ENCODE peak calls at places on chromosomes 3 and 15, in seven cellular contexts. G is choroid plexus epithelial cell, L is lower leg skin, P is stomach, S is right atrium auricular region, M is cardiac muscle cell, V is mucosa of descending colon. J is an unnamed sample.

GRCh38 chr15:91186892-91187644 is 87.0 kb downstream of the SV2B start:
- DNase-seq in G (peak), P (no peak), S (no peak), M (peak), L (no peak), V (no peak), J (peak)

GRCh38 chr3:151912041-151912440 is 38.6 kb downstream of the SUCNR1 start:
- DNase-seq in P (no peak), M (no peak), V (no peak), L (no peak), G (no peak), S (no peak), J (no peak)

GRCh38 chr3:51403675-51404074 is 12.6 kb downstream of the RBM15B start:
- DNase-seq in V (no peak), S (no peak), L (no peak), G (no peak), P (no peak), M (no peak), J (no peak)

GRCh38 chr3:50423543-50423942 is 64.2 kb upstream of the TMEM115 start:
- DNase-seq in M (no peak), L (no peak), G (no peak), P (peak), S (no peak), V (peak), J (no peak)

GRCh38 chr15:61521961-61522360 is 292.9 kb upstream of the RORA start:
- DNase-seq in M (no peak), P (no peak), V (no peak), G (no peak), S (no peak), L (no peak), J (no peak)

GRCh38 chr15:29089731-29090616 is 179.6 kb downstream of the NSMCE3 start:
- DNase-seq in V (no peak), P (no peak), M (peak), G (peak), S (no peak), L (no peak), J (no peak)

GRCh38 chr3:87461036-87461435 is 184.7 kb upstream of the POU1F1 start:
- DNase-seq in P (no peak), L (no peak), S (no peak), G (no peak), V (no peak), M (no peak), J (no peak)

GRCh38 chr15:45481151-45481550 is 41.4 kb downstream of the SLC30A4 start:
- DNase-seq in P (no peak), M (no peak), V (no peak), L (no peak), S (no peak), G (no peak), J (no peak)

GRCh38 chr3:79111375-79112052 is 656.3 kb downstream of the ROBO1 start:
- DNase-seq in G (peak), V (no peak), P (no peak), L (no peak), S (no peak), M (peak), J (no peak)

GRCh38 chr3:107675233-107675900 is 152.6 kb downstream of the BBX start:
- DNase-seq in V (no peak), G (no peak), P (no peak), M (no peak), L (no peak), S (no peak), J (peak)

GRCh38 chr15:92733934-92734521 is 78.5 kb upstream of the FAM174B start:
- DNase-seq in V (no peak), L (no peak), S (no peak), M (peak), G (peak), P (no peak), J (no peak)

GRCh38 chr15:70766597-70766996 is 3.2 kb upstream of the UACA start:
- DNase-seq in P (no peak), S (no peak), V (no peak), L (no peak), G (no peak), M (no peak), J (no peak)

GRCh38 chr3:141441381-141442365 is 45.2 kb upstream of the RASA2 start:
- DNase-seq in M (peak), L (peak), V (peak), P (peak), S (no peak), G (peak), J (peak)

GRCh38 chr15:67064607-67065530 is 533 bp upstream of the SMAD3 start:
- DNase-seq in P (peak), L (peak), M (no peak), S (no peak), V (peak), G (no peak), J (peak)

GRCh38 chr3:38332202-38332601 is 14.4 kb upstream of the XYLB start:
- DNase-seq in V (no peak), P (no peak), G (no peak), L (no peak), S (no peak), M (no peak), J (no peak)

GRCh38 chr3:14598143-14598569 is 53.4 kb upstream of the CCDC174 start:
- DNase-seq in G (peak), L (no peak), P (no peak), M (peak), V (no peak), S (no peak), J (peak)

GRCh38 chr15:69602921-69603320 is 150.3 kb downstream of the RPLP1 start:
- DNase-seq in S (peak), L (peak), P (no peak), M (no peak), G (no peak), V (no peak), J (no peak)

GRCh38 chr15:25508369-25509002 is 69.7 kb upstream of the UBE3A start:
- DNase-seq in V (no peak), M (peak), G (peak), L (no peak), S (no peak), P (no peak), J (peak)

GRCh38 chr3:48426944-48427629 is 2.8 kb downstream of the PLXNB1 start:
- DNase-seq in V (no peak), G (no peak), S (no peak), M (no peak), L (no peak), P (no peak), J (no peak)

GRCh38 chr15:74573987-74574386 is 33.0 kb downstream of the ARID3B start:
- DNase-seq in P (no peak), V (no peak), M (no peak), L (peak), S (no peak), G (peak), J (no peak)

GRCh38 chr3:52021869-52022268 is 26.2 kb upstream of the RPL29 start:
- DNase-seq in V (no peak), P (no peak), G (no peak), M (no peak), S (no peak), L (no peak), J (peak)

GRCh38 chr15:62857411-62857853 is 185.1 kb upstream of the TPM1 start:
- DNase-seq in P (no peak), G (no peak), V (no peak), S (no peak), L (peak), M (no peak), J (no peak)

GRCh38 chr3:195282982-195283381 is 12.0 kb upstream of the XXYLT1 start:
- DNase-seq in P (no peak), L (no peak), G (no peak), V (no peak), M (no peak), S (no peak), J (no peak)

DNA sequence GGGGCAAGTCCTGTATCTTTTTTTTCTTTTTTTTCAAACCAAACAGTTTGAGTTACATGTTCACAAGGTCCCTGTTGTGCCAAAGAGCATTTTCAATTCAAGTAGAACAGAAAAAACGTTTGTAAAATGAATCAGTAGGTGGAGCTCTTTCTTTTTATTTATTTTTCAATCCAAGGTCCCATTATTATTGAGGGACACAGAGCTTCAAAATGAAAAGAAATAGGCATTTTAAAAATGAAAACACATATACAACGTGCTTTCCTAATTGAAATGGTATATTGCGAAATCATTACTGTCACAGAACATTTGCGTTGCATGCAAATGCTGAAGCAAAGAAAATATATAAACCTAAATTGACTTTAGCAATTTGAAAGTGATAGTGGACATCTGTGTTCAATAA is 711.0 kb downstream of the MECOM start:
- DNase-seq in M (peak), S (no peak), P (no peak), L (no peak), V (no peak), G (peak), J (peak)
- TF ChIP-seq CTCF in M (peak), S (peak), P (no peak), L (no peak), V (no peak), G (peak), J (no peak)

DNA sequence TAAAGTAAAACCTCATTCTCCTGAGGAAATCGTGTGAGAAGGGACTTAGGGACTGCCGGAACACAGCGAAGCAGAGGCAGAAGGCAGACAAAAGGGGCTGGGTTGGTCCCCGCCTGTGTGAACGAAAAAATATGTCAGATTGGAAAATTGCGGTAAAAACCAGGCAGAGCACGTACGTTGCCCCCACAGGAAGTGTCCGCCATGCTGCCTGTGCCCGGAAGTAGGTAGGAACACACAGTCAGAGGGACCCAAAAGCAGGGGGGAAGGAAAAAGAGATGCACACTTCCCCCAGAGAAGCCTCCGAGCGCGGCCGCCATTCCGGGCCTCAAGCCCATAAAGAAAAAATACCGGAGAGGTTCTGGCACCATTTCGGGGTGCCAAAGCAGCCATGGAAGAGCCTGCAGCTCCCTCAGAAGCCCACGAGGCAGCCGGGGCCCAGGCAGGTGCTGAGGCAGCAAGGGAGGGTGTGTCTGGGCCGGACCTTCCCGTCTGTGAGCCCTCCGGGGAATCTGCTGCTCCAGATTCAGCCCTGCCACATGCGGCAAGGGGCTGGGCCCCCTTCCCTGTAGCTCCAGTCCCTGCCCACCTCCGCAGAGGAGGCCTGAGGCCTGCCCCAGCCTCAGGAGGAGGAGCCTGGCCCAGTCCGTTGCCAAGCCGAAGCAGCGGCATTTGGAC is at the start of gene MKRN3:
- DNase-seq in P (no peak), V (peak), G (peak), S (no peak), M (peak), L (no peak), J (no peak)
- H3K4me3 ChIP-seq in P (peak), V (no peak), G (peak), S (peak), M (no peak), L (peak), J (no peak)

GRCh38 chr15:85762039-85762755 is 32.5 kb downstream of the KLHL25 start:
- DNase-seq in P (no peak), L (no peak), M (no peak), G (no peak), S (no peak), V (no peak), J (no peak)

GRCh38 chr15:85759391-85759790 is 35.3 kb downstream of the KLHL25 start:
- DNase-seq in S (no peak), G (no peak), P (peak), V (no peak), M (no peak), L (no peak), J (no peak)

GRCh38 chr15:85761635-85762034 is 33.1 kb downstream of the KLHL25 start:
- DNase-seq in L (no peak), V (no peak), S (no peak), G (peak), M (peak), P (no peak), J (no peak)

GRCh38 chr15:85760049-85760448 is 34.7 kb downstream of the KLHL25 start:
- DNase-seq in V (no peak), S (no peak), G (no peak), M (no peak), P (no peak), L (no peak), J (no peak)

GRCh38 chr15:85760531-85761371 is 34.0 kb downstream of the KLHL25 start:
- DNase-seq in P (no peak), G (no peak), L (no peak), V (no peak), S (no peak), M (no peak), J (no peak)
- TF ChIP-seq CTCF in P (no peak), G (peak), L (no peak), V (no peak), S (peak), M (peak), J (no peak)

DNA sequence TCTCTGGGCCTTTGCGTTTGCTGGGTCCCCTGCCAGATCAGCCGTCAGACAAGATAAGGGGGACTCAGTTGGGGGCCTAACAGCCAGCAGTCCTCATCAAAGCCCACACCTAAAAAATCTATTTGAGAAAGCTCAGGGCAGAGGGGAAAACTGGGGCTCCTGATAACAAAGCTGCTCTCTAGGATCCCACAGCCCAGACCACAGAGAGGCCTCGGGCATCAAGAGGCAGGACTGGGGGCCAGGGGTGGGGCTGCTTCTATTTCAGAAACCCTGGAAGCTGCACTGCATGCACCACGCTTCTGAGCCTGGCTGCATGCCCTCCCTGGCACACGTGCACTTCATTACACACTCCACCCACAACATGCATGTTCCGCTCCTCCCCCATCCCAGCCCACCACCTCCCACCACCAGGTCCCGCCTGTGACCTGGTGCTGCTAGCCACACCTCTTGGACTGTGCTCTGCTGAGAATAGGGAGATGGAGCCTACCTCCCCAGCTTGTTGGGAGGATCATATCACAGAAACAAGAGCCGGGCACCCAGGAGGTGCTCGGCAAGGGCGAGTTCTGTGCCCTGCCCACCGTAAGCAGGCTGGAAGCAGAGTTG is 26.6 kb downstream of the FBLN2 start:
- DNase-seq in S (no peak), G (no peak), M (no peak), L (peak), P (no peak), V (no peak), J (no peak)
- H3K4me3 ChIP-seq in S (no peak), G (no peak), M (no peak), L (no peak), P (no peak), V (no peak), J (no peak)

GRCh38 chr15:57607570-57608000 is 15.9 kb downstream of the MYZAP start:
- DNase-seq in G (peak), L (no peak), S (peak), P (peak), V (peak), M (peak), J (no peak)
- TF ChIP-seq CTCF in G (no peak), L (no peak), S (no peak), P (no peak), V (no peak), M (no peak), J (no peak)

GRCh38 chr15:52291204-52291603 is 4.4 kb downstream of the MYO5C start:
- DNase-seq in M (no peak), P (no peak), G (no peak), L (no peak), V (no peak), S (no peak), J (peak)

GRCh38 chr15:52295421-52295991 is at the start of gene MYO5C:
- DNase-seq in L (peak), V (peak), P (peak), S (no peak), G (no peak), M (peak), J (no peak)

GRCh38 chr15:52290800-52291199 is 4.8 kb downstream of the MYO5C start:
- DNase-seq in P (no peak), S (no peak), G (no peak), L (no peak), M (no peak), V (no peak), J (no peak)

GRCh38 chr15:52292780-52293392 is 2.7 kb downstream of the MYO5C start:
- DNase-seq in S (no peak), G (no peak), P (no peak), M (no peak), L (no peak), V (no peak), J (no peak)

GRCh38 chr15:52294881-52295420 is 653 bp downstream of the MYO5C start:
- DNase-seq in V (peak), L (no peak), P (no peak), G (no peak), S (no peak), M (no peak), J (no peak)
- H3K4me3 ChIP-seq in V (peak), L (peak), P (peak), G (no peak), S (peak), M (peak), J (no peak)

J was measured in GM12865.